ENCODE peak calls at places on chromosomes 7 and 10, in four cellular contexts. H, V, Q and P are unnamed samples.
A peak's percentile ranks its signal among the peaks of the same experiment; 100 is the strongest.

GRCh38 chr7:5711419-5711818 is 70.0 kb downstream of the RNF216 start:
- DNase-seq in V (no peak), H (no peak), Q (no peak), P (peak; percentile 32)

GRCh38 chr7:102830206-102830605 is 81.4 kb downstream of the FAM185A start:
- DNase-seq in Q (no peak), H (peak; percentile 69), V (no peak), P (no peak)

GRCh38 chr7:2577914-2578680 is 19.3 kb downstream of the IQCE start:
- DNase-seq in H (no peak), V (no peak), Q (no peak), P (no peak)

GRCh38 chr10:116891208-116891607 is 41.9 kb downstream of the ENO4 start:
- DNase-seq in Q (no peak), H (peak; percentile 94), V (peak; percentile 80), P (no peak)

GRCh38 chr10:23980054-23980453 is 228.9 kb upstream of the KIAA1217 start:
- DNase-seq in Q (no peak), H (no peak), V (no peak), P (no peak)

GRCh38 chr7:77318019-77318418 is 98.1 kb downstream of the GSAP start:
- DNase-seq in V (no peak), H (no peak), Q (no peak), P (no peak)

GRCh38 chr10:67171970-67172369 is 246.1 kb downstream of the LRRTM3 start:
- DNase-seq in H (no peak), V (no peak), Q (no peak), P (no peak)

GRCh38 chr7:154644366-154644765 is 358.6 kb downstream of the PAXIP1 start:
- DNase-seq in Q (no peak), H (no peak), V (no peak), P (no peak)

GRCh38 chr10:117360016-117360415 is 15.2 kb downstream of the PDZD8 start:
- DNase-seq in H (peak; percentile 47), Q (no peak), V (peak; percentile 42), P (no peak)

GRCh38 chr10:53102424-53102823 is 329.8 kb upstream of the MBL2 start:
- DNase-seq in Q (no peak), H (no peak), V (peak; percentile 5), P (no peak)

GRCh38 chr10:48655426-48656240 is 29.0 kb upstream of the WDFY4 start:
- DNase-seq in V (peak; percentile 62), H (peak; percentile 42), Q (peak; percentile 73), P (peak; percentile 57)

GRCh38 chr7:44224216-44224950 is 23.6 kb downstream of the YKT6 start:
- DNase-seq in V (peak; percentile 36), Q (no peak), H (no peak), P (no peak)

GRCh38 chr10:124248646-124249045 is 155.2 kb upstream of the CHST15 start:
- DNase-seq in Q (no peak), V (no peak), H (no peak), P (no peak)

GRCh38 chr7:96327429-96327828 is 5.5 kb upstream of the SLC25A13 start:
- DNase-seq in Q (no peak), V (peak; percentile 18), H (no peak), P (no peak)

GRCh38 chr7:28575241-28575643 is 162.9 kb downstream of the CREB5 start:
- DNase-seq in Q (no peak), H (peak; percentile 22), V (peak; percentile 65), P (no peak)

GRCh38 chr10:132520147-132520811 is 17.3 kb upstream of the INPP5A start:
- DNase-seq in H (peak; percentile 57), V (no peak), Q (no peak), P (no peak)

GRCh38 chr7:132738254-132738653 is 162.0 kb upstream of the PLXNA4 start:
- DNase-seq in Q (no peak), V (peak; percentile 91), H (peak; percentile 92), P (no peak)

GRCh38 chr10:3151889-3152565 is 20.6 kb downstream of the PITRM1 start:
- DNase-seq in Q (no peak), H (no peak), V (no peak), P (no peak)

GRCh38 chr10:42801135-42801534 is 18.5 kb downstream of the BMS1 start:
- DNase-seq in H (peak; percentile 21), Q (no peak), V (no peak), P (no peak)

GRCh38 chr10:99337261-99337905 is 8.2 kb downstream of the CNNM1 start:
- DNase-seq in H (no peak), V (peak; percentile 20), Q (no peak), P (no peak)

GRCh38 chr10:63603709-63604445 is 82.7 kb downstream of the REEP3 start:
- DNase-seq in Q (peak; percentile 65), V (no peak), H (peak; percentile 94), P (peak; percentile 48)

GRCh38 chr10:13062813-13063212 is 37.1 kb upstream of the OPTN start:
- DNase-seq in Q (no peak), V (no peak), H (no peak), P (peak; percentile 73)

GRCh38 chr10:124649209-124649608 is 95.0 kb downstream of the FAM53B start:
- DNase-seq in V (no peak), Q (no peak), H (no peak), P (no peak)

GRCh38 chr7:91243591-91244368 is 20.5 kb upstream of the FZD1 start:
- DNase-seq in Q (no peak), V (no peak), H (peak; percentile 59), P (no peak)

GRCh38 chr7:22859676-22860290 is 37.1 kb upstream of the TOMM7 start:
- DNase-seq in Q (no peak), H (no peak), V (peak; percentile 90), P (peak; percentile 50)

GRCh38 chr10:93760490-93760889 is 2.8 kb downstream of the LGI1 start:
- DNase-seq in Q (no peak), H (no peak), V (no peak), P (no peak)

GRCh38 chr10:34889004-34889869 is 74.1 kb upstream of the PARD3 start:
- DNase-seq in V (peak; percentile 24), Q (no peak), H (no peak), P (no peak)

DNA sequence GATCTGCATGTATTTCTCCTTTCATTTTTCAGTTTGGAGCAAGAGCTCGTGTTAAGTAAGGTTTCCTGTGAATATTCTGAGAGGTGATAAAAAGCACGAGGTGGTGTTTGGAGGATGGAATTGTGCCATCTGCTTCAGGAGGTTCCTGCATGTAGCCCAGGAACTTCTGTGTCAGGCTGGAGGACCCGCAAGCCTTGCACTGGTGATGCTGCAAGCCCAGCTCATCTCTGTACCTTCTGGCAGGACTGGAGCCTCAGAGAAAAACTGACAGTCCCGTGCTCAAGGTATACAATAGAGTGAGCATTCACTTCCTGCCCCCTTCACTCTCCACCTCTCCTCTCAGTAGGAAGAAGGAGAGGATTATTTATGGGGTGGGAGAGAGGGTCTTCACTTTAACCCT is 240.7 kb upstream of the CCDC6 start:
- DNase-seq in Q (no peak), H (no peak), V (no peak), P (no peak)
- H3K27ac ChIP-seq in Q (no peak overlapping the region), H (no peak overlapping the region), V (no peak overlapping the region), P (no peak overlapping the region)

DNA sequence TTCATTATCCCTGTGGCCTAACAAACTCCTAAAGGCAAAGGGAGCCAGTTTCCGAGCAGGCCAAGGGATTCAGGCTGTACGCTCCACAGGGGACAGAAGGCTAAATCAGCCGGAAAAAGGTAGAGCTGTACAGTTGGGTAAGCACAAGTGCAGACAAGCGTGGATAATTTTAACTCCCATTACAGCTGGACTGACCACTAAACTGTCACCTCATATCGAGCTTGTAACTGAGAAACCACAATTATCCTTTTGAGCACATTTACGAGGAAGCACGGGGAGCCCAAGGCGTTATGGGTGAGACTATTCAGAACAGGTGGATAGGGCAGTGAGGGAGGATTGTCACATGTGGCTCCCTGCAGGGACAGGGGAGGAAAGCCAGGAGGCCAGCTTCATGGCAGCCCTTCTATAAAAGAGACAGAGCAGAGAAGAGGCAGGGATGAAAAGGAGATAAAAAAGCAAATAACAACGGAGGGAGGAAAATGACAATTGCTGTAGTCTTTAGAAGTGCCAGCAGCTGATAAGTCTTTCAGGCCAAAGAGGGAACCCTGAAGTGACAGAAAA is 288.0 kb downstream of the FGFR2 start:
- DNase-seq in Q (peak; percentile 15), V (peak; percentile 65), H (no peak), P (no peak)
- H3K9ac ChIP-seq in Q (no peak overlapping the region), V (no peak overlapping the region), H (no peak overlapping the region), P (no peak overlapping the region)

DNA sequence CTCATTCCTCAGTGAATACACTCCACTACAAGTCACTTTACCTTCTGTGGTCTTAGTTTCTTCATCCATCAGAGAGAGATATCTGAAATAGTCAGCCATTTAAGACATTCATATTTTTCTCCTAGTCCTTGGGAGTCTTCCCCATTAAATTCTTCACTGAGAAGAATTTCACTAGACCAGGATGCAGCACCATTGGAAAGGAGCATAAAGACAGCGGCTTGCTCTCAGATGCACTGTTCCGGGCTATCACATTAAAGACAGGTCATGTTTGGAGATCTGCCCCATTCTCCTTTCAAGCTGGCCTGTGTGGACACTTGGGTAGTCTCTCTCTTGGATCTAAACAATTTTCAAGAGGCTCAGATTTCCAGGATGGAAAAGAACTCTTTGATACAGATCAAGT is 32.2 kb upstream of the ARID5B start:
- DNase-seq in H (no peak), Q (no peak), V (no peak), P (no peak)
- H3K27ac ChIP-seq in H (peak overlapping the region; percentile 98), Q (no peak overlapping the region), V (no peak overlapping the region), P (no peak overlapping the region)

GRCh38 chr7:143042821-143043271 is 9.3 kb upstream of the OR6V1 start:
- DNase-seq in V (no peak), Q (peak; percentile 74), H (no peak), P (no peak)

GRCh38 chr7:143040209-143040710 is 11.9 kb upstream of the OR6V1 start:
- DNase-seq in H (no peak), V (no peak), Q (no peak), P (no peak)

GRCh38 chr7:143041346-143041745 is 10.8 kb upstream of the OR6V1 start:
- DNase-seq in Q (no peak), V (no peak), H (no peak), P (no peak)

GRCh38 chr7:143042159-143042820 is 9.9 kb upstream of the OR6V1 start:
- DNase-seq in H (no peak), V (no peak), Q (peak; percentile 9), P (no peak)

DNA sequence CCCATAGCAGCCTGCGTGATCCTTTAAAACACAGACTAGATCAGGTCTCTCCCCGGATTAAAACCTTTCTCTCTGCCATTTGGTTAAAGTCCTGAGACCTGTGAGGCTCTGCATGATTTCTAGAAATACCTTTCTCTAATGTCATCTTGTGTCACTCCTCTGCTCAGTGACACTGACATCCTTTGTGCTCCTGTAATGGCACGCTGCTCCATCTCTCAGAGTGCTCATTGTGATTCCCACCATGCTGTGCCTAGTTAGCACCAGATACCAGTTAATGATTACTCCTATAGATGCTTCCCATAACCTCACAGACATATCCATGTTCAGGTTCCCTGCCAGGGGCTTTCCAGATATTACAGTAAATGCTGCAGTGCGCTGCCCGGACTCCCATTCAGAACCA is 11.7 kb upstream of the OR9A2 start:
- DNase-seq in V (no peak), H (no peak), Q (no peak), P (no peak)
- H3K9ac ChIP-seq in V (no peak overlapping the region), H (no peak overlapping the region), Q (no peak overlapping the region), P (no peak overlapping the region)

GRCh38 chr10:71610651-71611050 is 108.9 kb downstream of the C10orf105 start:
- DNase-seq in H (no peak), V (no peak), Q (no peak), P (no peak)
- H3K27ac ChIP-seq in H (no peak overlapping the region), V (no peak overlapping the region), Q (no peak overlapping the region), P (no peak overlapping the region)

GRCh38 chr7:54773472-54774399 is 14.7 kb upstream of the SEC61G start:
- DNase-seq in Q (peak; percentile 79), H (peak; percentile 84), V (peak; percentile 78), P (peak; percentile 89)
- H3K9ac ChIP-seq in Q (peak overlapping the region; percentile 51), H (no peak overlapping the region), V (peak overlapping the region; percentile 42), P (peak overlapping the region; percentile 45)